ENCODE peak calls at places on chromosomes 1 and 21, in seven cellular contexts. J is lung, M is cardiac muscle cell, E is MM.1S, L is OCI-LY7, F is iPS DF 6.9, I is H9. G is an unnamed sample.
A peak's percentile ranks its signal among the peaks of the same experiment; 100 is the strongest.

GRCh38 chr21:42857216-42857615 is 22.1 kb downstream of the WDR4 start:
- DNase-seq in J (no peak), M (no peak), E (no peak), L (no peak), F (no peak), I (no peak), G (no peak)

GRCh38 chr1:22930235-22930912 is 42.3 kb downstream of the LACTBL1 start:
- DNase-seq in J (no peak), M (peak; percentile 42), E (no peak), L (peak; percentile 51), F (peak; percentile 64), I (peak; percentile 84), G (peak; percentile 44)

GRCh38 chr1:184608990-184609389 is 145.7 kb downstream of the EDEM3 start:
- DNase-seq in J (no peak), M (no peak), E (no peak), L (no peak), F (no peak), I (no peak), G (no peak)

GRCh38 chr1:236400061-236400638 is 6.1 kb downstream of the EDARADD start:
- DNase-seq in J (no peak), M (no peak), E (no peak), L (no peak), F (no peak), I (peak; percentile 47), G (no peak)

GRCh38 chr1:175757381-175758015 is 14.1 kb upstream of the TNR start:
- DNase-seq in J (no peak), M (peak; percentile 26), E (peak; percentile 13), L (peak; percentile 63), F (peak; percentile 35), I (peak; percentile 85), G (no peak)

GRCh38 chr1:18946550-18947381 is 9.7 kb downstream of the IFFO2 start:
- DNase-seq in J (no peak), M (no peak), E (no peak), L (no peak), F (no peak), I (no peak), G (no peak)

GRCh38 chr1:44895919-44896734 is 53.1 kb upstream of the PTCH2 start:
- DNase-seq in J (no peak), M (no peak), E (no peak), L (no peak), F (no peak), I (no peak), G (peak; percentile 22)

GRCh38 chr1:52633291-52633754 is 355 bp downstream of the SHISAL2A start:
- DNase-seq in J (no peak), M (peak; percentile 15), E (no peak), L (no peak), F (no peak), I (peak; percentile 59), G (no peak)

DNA sequence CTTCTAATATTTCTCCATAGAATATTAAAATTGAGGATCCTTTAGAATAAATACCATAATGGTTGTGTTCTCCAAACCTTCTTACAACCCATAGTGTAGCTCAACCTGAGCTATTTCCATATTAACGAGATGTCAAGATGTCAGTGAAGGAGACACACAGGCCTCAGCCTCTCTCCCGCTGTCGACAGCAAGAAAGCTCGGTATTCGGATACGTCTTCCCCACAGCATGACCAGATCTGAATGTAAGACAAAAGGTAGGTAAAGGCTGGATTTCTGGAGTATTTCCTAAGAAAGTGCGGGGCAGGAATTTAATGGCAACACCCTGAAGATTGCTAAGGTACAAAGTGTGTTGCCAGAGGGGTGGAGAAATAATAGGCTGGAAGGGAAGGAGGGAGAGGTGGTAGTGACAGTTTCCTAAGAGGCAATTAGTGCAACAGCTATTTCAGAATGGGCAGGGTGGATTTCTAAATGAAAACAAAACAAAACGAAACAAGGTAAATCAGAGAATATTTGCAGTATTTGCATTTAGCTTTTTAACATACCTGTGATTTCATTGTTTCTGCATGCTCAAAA is 1.7 kb downstream of the ADSS2 start:
- DNase-seq in J (no peak), M (no peak), E (no peak), L (no peak), F (no peak), I (no peak), G (no peak)
- H3K4me1 ChIP-seq in J (peaks cover 3% of the 10 kb centered on the region), M (peaks cover 24% of the 10 kb centered on the region), E (peaks cover 19% of the 10 kb centered on the region), L (peaks cover 42% of the 10 kb centered on the region), F (peaks cover 3% of the 10 kb centered on the region), I (peaks cover 12% of the 10 kb centered on the region), G (peaks cover 59% of the 10 kb centered on the region)

GRCh38 chr1:153959454-153959853 is 1.0 kb upstream of the CRTC2 start:
- DNase-seq in J (no peak), M (no peak), E (no peak), L (no peak), F (no peak), I (no peak), G (no peak)
- H3K4me1 ChIP-seq in J (peaks cover 20% of the 10 kb centered on the region), M (peaks cover 33% of the 10 kb centered on the region), E (peaks cover 34% of the 10 kb centered on the region), L (peaks cover 50% of the 10 kb centered on the region), F (no peaks in the 10 kb centered on the region), I (no peaks in the 10 kb centered on the region), G (peaks cover 29% of the 10 kb centered on the region)

GRCh38 chr1:41371630-41372599 is 10.7 kb downstream of the FOXO6 start:
- DNase-seq in J (no peak), M (no peak), E (no peak), L (no peak), F (peak; percentile 87), I (peak; percentile 96), G (no peak)
- H3K4me1 ChIP-seq in J (peaks cover 4% of the 10 kb centered on the region), M (peaks cover 44% of the 10 kb centered on the region), E (no peaks in the 10 kb centered on the region), L (no peaks in the 10 kb centered on the region), F (peaks cover 20% of the 10 kb centered on the region), I (peaks cover 23% of the 10 kb centered on the region), G (no peaks in the 10 kb centered on the region)

GRCh38 chr1:177439301-177439700 is 268.5 kb downstream of the BRINP2 start:
- DNase-seq in J (no peak), M (no peak), E (no peak), L (no peak), F (no peak), I (no peak), G (no peak)
- H3K4me1 ChIP-seq in J (no peaks in the 10 kb centered on the region), M (no peaks in the 10 kb centered on the region), E (no peaks in the 10 kb centered on the region), L (no peaks in the 10 kb centered on the region), F (no peaks in the 10 kb centered on the region), I (no peaks in the 10 kb centered on the region), G (no peaks in the 10 kb centered on the region)

GRCh38 chr1:154840557-154841176 is 29.4 kb downstream of the KCNN3 start:
- DNase-seq in J (no peak), M (peak; percentile 30), E (no peak), L (no peak), F (no peak), I (no peak), G (no peak)

GRCh38 chr1:154842635-154843034 is 27.4 kb downstream of the KCNN3 start:
- DNase-seq in J (no peak), M (no peak), E (no peak), L (no peak), F (no peak), I (no peak), G (no peak)

GRCh38 chr1:154838988-154839387 is 31.1 kb downstream of the KCNN3 start:
- DNase-seq in J (no peak), M (no peak), E (no peak), L (no peak), F (no peak), I (no peak), G (no peak)

GRCh38 chr1:154839691-154840090 is 30.4 kb downstream of the KCNN3 start:
- DNase-seq in J (no peak), M (no peak), E (no peak), L (no peak), F (no peak), I (no peak), G (no peak)

DNA sequence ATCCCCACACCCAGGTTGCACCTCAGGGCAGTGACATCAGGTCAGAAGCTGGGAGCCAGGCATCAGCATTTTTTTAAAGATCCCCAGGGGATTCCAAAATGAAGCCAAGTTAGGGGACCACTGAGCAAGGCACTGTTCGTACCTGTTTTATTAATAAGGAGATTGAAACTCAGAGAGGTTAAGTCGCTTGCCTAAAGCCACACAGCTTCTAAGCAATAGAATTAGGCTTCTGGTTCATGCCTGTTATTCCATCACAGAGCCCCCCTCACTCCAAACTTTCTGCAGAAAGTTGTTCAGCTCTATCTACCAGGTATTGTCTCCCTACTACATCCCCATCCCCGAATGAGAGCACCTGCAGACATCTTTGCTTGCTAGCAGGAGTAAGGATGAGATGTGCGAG is 28.7 kb downstream of the KCNN3 start:
- DNase-seq in J (no peak), M (no peak), E (no peak), L (no peak), F (no peak), I (no peak), G (no peak)
- H3K4me1 ChIP-seq in J (peaks cover 9% of the 10 kb centered on the region), M (peaks cover 29% of the 10 kb centered on the region), E (peaks cover 37% of the 10 kb centered on the region), L (peaks cover 85% of the 10 kb centered on the region), F (peaks cover 4% of the 10 kb centered on the region), I (no peaks in the 10 kb centered on the region), G (no peaks in the 10 kb centered on the region)

GRCh38 chr1:172936088-172936487 is 114.7 kb downstream of the TNFSF18 start:
- DNase-seq in J (no peak), M (no peak), E (no peak), L (no peak), F (no peak), I (no peak), G (no peak)
- H3K4me1 ChIP-seq in J (peaks cover 5% of the 10 kb centered on the region), M (no peaks in the 10 kb centered on the region), E (no peaks in the 10 kb centered on the region), L (no peaks in the 10 kb centered on the region), F (no peaks in the 10 kb centered on the region), I (no peaks in the 10 kb centered on the region), G (peaks cover 59% of the 10 kb centered on the region)

DNA sequence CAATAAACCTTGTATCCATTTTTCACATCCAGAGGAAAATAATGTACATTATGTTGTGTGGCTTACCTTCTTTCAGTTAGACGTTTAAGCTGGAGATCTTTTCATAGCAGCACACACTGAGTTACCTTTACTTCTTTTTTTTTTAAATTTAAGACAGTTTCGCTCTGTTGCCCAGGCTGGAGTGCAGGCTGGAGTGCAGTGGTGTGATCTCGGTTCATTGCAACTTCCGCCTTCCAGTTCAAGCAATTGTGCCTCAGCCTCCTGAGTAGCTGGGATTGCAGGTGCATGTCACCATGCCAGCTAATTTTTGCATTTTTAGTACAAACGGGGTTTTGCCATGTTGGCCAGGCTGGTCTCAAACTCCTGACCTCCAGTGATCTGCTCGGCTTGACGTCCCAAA is 7.4 kb upstream of the CAMTA1 start:
- DNase-seq in J (no peak), M (no peak), E (no peak), L (peak; percentile 61), F (no peak), I (no peak), G (no peak)
- H3K4me1 ChIP-seq in J (no peaks in the 10 kb centered on the region), M (no peaks in the 10 kb centered on the region), E (peaks cover 3% of the 10 kb centered on the region), L (peaks cover 22% of the 10 kb centered on the region), F (no peaks in the 10 kb centered on the region), I (no peaks in the 10 kb centered on the region), G (no peaks in the 10 kb centered on the region)

DNA sequence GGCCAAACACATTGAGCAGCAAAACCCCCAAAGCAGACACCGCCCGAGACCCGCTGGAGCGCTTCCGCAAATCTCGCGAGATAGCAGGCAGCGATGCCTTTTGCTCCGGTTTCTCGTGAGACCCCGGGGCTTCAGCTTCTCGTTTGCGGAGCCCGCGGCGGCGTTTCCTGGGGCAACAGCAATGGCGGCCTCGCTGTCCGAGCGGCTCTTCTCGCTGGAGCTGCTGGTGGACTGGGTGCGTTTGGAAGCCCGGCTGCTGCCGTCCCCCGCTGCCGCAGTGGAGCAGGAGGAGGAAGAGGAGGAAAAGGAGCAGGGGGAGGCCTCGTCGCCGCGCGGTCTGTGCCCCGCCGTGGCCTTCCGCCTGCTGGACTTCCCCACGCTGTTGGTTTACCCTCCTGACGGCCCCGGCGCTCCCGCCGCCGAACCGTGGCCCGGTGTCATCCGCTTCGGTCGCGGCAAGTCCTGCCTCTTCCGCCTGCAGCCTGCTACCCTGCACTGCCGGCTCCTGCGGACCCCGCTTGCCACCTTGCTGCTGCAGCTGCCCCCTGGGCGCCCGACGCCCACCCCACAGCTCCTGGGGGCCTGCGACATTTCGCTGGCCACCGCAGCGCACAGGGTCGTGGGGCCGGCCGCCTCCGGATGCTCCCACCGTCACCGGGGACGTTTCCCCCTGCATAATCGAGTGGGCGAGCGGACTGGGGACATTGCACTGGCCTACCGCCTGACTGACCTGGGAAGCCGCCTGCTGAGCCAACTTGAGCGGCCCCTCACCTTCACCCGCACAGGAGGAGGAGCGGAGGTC is at the start of gene MAP10:
- DNase-seq in J (peak; percentile 76), M (peak; percentile 85), E (peak; percentile 81), L (peak; percentile 87), F (peak; percentile 72), I (peak; percentile 90), G (no peak)
- H3K4me1 ChIP-seq in J (peaks cover 3% of the 10 kb centered on the region), M (peaks cover 41% of the 10 kb centered on the region), E (peaks cover 33% of the 10 kb centered on the region), L (peaks cover 9% of the 10 kb centered on the region), F (no peaks in the 10 kb centered on the region), I (no peaks in the 10 kb centered on the region), G (no peaks in the 10 kb centered on the region)

G was measured in SJSA1.